ENCODE peak calls at places on chromosomes 13 and 19, in nine cellular contexts. B is fibroblast of lung; F is activated T-cell treated with anti-CD3 and anti-CD28 coated beads, Interleukin-2, amount 50 U/mL, for 72 hours; R is T-helper 2 cell treated with Interferon-gamma antibody and Interleukin-4, amounts not matched to agents 5 μg/mL and 100 μg/mL, for 36 hours; I is stimulated activated CD8-positive, alpha-beta memory T cell treated with anti-CD3 and anti-CD28 coated beads, Interleukin-15, amount 100 ng/mL, for 1 hour; J is NCI-H1092; D is bronchial epithelial cell; N is CD8-positive, alpha-beta T cell; E is OCI-LY7. X is an unnamed sample.

GRCh38 chr13:32142956-32143375 is 111.4 kb downstream of the FRY start:
- DNase-seq in B (peak), F (no peak), R (no peak), I (no peak), J (no peak), D (peak), N (no peak), E (no peak), X (no peak)

GRCh38 chr13:74074723-74075122 is 59.5 kb downstream of the KLF12 start:
- DNase-seq in B (peak), F (no peak), R (no peak), I (no peak), J (no peak), D (peak), N (no peak), E (no peak), X (no peak)

GRCh38 chr19:7895565-7895964 is 7.3 kb downstream of the LRRC8E start:
- DNase-seq in B (no peak), F (no peak), R (no peak), I (no peak), J (no peak), D (no peak), N (no peak), E (no peak), X (no peak)

GRCh38 chr19:18170714-18171255 is 2.8 kb upstream of the IFI30 start:
- DNase-seq in B (no peak), F (no peak), R (no peak), I (no peak), J (no peak), D (no peak), N (no peak), E (peak), X (no peak)

GRCh38 chr13:53408306-53408705 is 379.7 kb downstream of the OLFM4 start:
- DNase-seq in B (no peak), F (no peak), R (no peak), I (no peak), J (no peak), D (no peak), N (no peak), E (no peak), X (no peak)

GRCh38 chr19:10617409-10618121 is 7.8 kb upstream of the SLC44A2 start:
- DNase-seq in B (peak), F (no peak), R (no peak), I (no peak), J (no peak), D (peak), N (no peak), E (no peak), X (no peak)

GRCh38 chr19:47996230-47996727 is 1.8 kb downstream of the ELSPBP1 start:
- DNase-seq in B (no peak), F (no peak), R (no peak), I (no peak), J (no peak), D (no peak), N (no peak), E (no peak), X (no peak)

GRCh38 chr13:85772379-85772778 is 26.8 kb downstream of the SLITRK6 start:
- DNase-seq in B (peak), F (no peak), R (no peak), I (no peak), J (no peak), D (peak), N (no peak), E (peak), X (no peak)

GRCh38 chr19:41999071-41999877 is 5.2 kb upstream of the ATP1A3 start:
- DNase-seq in B (no peak), F (no peak), R (no peak), I (no peak), J (no peak), D (no peak), N (no peak), E (no peak), X (peak)

GRCh38 chr13:75760182-75760981 is 124.3 kb downstream of the LMO7 start:
- DNase-seq in B (peak), F (peak), R (no peak), I (no peak), J (peak), D (peak), N (no peak), E (no peak), X (no peak)

GRCh38 chr13:110245421-110245899 is 61.5 kb downstream of the COL4A1 start:
- DNase-seq in B (peak), F (no peak), R (no peak), I (no peak), J (no peak), D (no peak), N (no peak), E (no peak), X (no peak)

GRCh38 chr19:6100284-6100915 is 9.9 kb downstream of the RFX2 start:
- DNase-seq in B (no peak), F (peak), R (no peak), I (no peak), J (no peak), D (no peak), N (no peak), E (no peak), X (no peak)

GRCh38 chr19:11347546-11347945 is 1.2 kb downstream of the CCDC159 start:
- DNase-seq in B (no peak), F (no peak), R (no peak), I (no peak), J (no peak), D (no peak), N (no peak), E (no peak), X (no peak)

GRCh38 chr19:7926021-7926726 is at the start of gene CTXN1:
- DNase-seq in B (peak), F (peak), R (peak), I (peak), J (peak), D (no peak), N (peak), E (peak), X (no peak)

GRCh38 chr19:5680437-5681368 is at the start of the genes HSD11B1L and MICOS13:
- DNase-seq in B (peak), F (peak), R (peak), I (peak), J (peak), D (peak), N (peak), E (peak), X (peak)

GRCh38 chr19:54364775-54365257 is at the start of gene LAIR1:
- DNase-seq in B (no peak), F (peak), R (peak), I (peak), J (no peak), D (no peak), N (peak), E (peak), X (no peak)

GRCh38 chr13:91078093-91078679 is 269.3 kb upstream of the MIR17HG start:
- DNase-seq in B (peak), F (no peak), R (no peak), I (no peak), J (no peak), D (peak), N (no peak), E (peak), X (no peak)

GRCh38 chr13:111623170-111623569 is 302.7 kb downstream of the TEX29 start:
- DNase-seq in B (no peak), F (no peak), R (no peak), I (no peak), J (no peak), D (no peak), N (no peak), E (no peak), X (no peak)

GRCh38 chr19:3785464-3785937 is 680 bp downstream of the MATK start:
- DNase-seq in B (no peak), F (no peak), R (no peak), I (no peak), J (no peak), D (no peak), N (no peak), E (no peak), X (no peak)

GRCh38 chr19:48625891-48626327 is 6.6 kb downstream of the SPHK2 start:
- DNase-seq in B (no peak), F (no peak), R (no peak), I (no peak), J (no peak), D (no peak), N (no peak), E (no peak), X (no peak)

X was measured in G401.